ENCODE peak calls at places on chromosomes 4 and X, in seven cellular contexts. L, B, Q, K, E, Y and W are unnamed samples.

GRCh38 chr4:176817222-176817621 is 24.5 kb upstream of the VEGFC start:
- DNase-seq in Y (no peak), E (no peak), K (no peak), B (no peak), L (no peak), Q (no peak), W (no peak)

GRCh38 chr4:166252487-166253402 is 379.7 kb downstream of the TLL1 start:
- DNase-seq in L (peak; percentile 44), K (no peak), Y (peak; percentile 52), B (no peak), Q (no peak), E (peak; percentile 42), W (peak; percentile 4)

GRCh38 chr4:86498560-86499166 is 95.5 kb upstream of the PTPN13 start:
- DNase-seq in K (no peak), Q (peak; percentile 68), B (no peak), E (peak; percentile 67), Y (peak; percentile 71), L (peak; percentile 65), W (no peak)

GRCh38 chr4:80058740-80059139 is 14.3 kb downstream of the ANTXR2 start:
- DNase-seq in B (no peak), Y (peak; percentile 29), K (no peak), L (peak; percentile 69), Q (peak; percentile 24), E (peak; percentile 36), W (no peak)

GRCh38 chr4:114178392-114178791 is 198.9 kb upstream of the ARSJ start:
- DNase-seq in B (no peak), L (no peak), K (no peak), Q (no peak), E (no peak), Y (no peak), W (no peak)

GRCh38 chr4:79597266-79597665 is 189.2 kb upstream of the GK2 start:
- DNase-seq in E (peak; percentile 58), K (no peak), Y (no peak), Q (peak; percentile 31), L (peak; percentile 28), B (no peak), W (no peak)

GRCh38 chrX:41449615-41450014 is 2.5 kb downstream of the NYX start:
- DNase-seq in L (peak; percentile 58), Q (peak; percentile 24), Y (no peak), K (no peak), B (no peak), E (peak; percentile 33), W (no peak)

GRCh38 chrX:148381603-148382002 is 118.8 kb upstream of the AFF2 start:
- DNase-seq in E (no peak), B (no peak), Q (no peak), Y (no peak), K (no peak), L (no peak), W (no peak)

GRCh38 chrX:57211906-57212305 is 74.6 kb upstream of the FAAH2 start:
- DNase-seq in L (no peak), E (peak; percentile 6), Q (no peak), B (no peak), Y (peak; percentile 42), K (peak; percentile 35), W (no peak)

GRCh38 chrX:43349363-43349762 is 306.7 kb upstream of the MAOA start:
- DNase-seq in E (peak; percentile 67), B (peak; percentile 55), K (peak; percentile 76), L (peak; percentile 23), Y (peak; percentile 71), Q (peak; percentile 19), W (peak; percentile 0)

GRCh38 chr4:828641-829271 is 2.8 kb upstream of the CPLX1 start:
- DNase-seq in K (peak; percentile 60), L (no peak), E (no peak), B (no peak), Y (peak; percentile 63), Q (no peak), W (no peak)

GRCh38 chr4:42720514-42720913 is 63.6 kb upstream of the ATP8A1 start:
- DNase-seq in B (no peak), Y (no peak), E (no peak), L (no peak), Q (no peak), K (no peak), W (no peak)

GRCh38 chrX:6223516-6223915 is 5.2 kb downstream of the NLGN4X start:
- DNase-seq in B (no peak), L (no peak), Y (no peak), E (no peak), K (no peak), Q (no peak), W (no peak)

GRCh38 chr4:107894138-107894603 is 37.2 kb upstream of the CYP2U1 start:
- DNase-seq in B (no peak), Y (no peak), L (no peak), Q (no peak), K (no peak), E (no peak), W (peak; percentile 14)

GRCh38 chr4:102466298-102466697 is 34.9 kb upstream of the NFKB1 start:
- DNase-seq in E (no peak), L (peak; percentile 48), Y (no peak), Q (peak; percentile 7), B (no peak), K (no peak), W (no peak)

GRCh38 chr4:66972087-66972486 is 573.2 kb downstream of the CENPC start:
- DNase-seq in L (peak; percentile 30), Q (no peak), Y (no peak), B (no peak), K (no peak), E (no peak), W (no peak)

GRCh38 chr4:92514632-92515031 is 210.9 kb downstream of the GRID2 start:
- DNase-seq in Q (no peak), Y (no peak), L (no peak), B (no peak), K (no peak), E (no peak), W (no peak)

GRCh38 chr4:186628058-186628711 is 72.8 kb upstream of the MTNR1A start:
- DNase-seq in B (no peak), E (peak; percentile 11), Y (no peak), L (no peak), Q (no peak), K (no peak), W (no peak)

GRCh38 chr4:56618734-56619133 is 62.4 kb downstream of the HOPX start:
- DNase-seq in B (no peak), K (no peak), E (no peak), Q (no peak), Y (no peak), L (peak; percentile 61), W (no peak)
- H3K23ac ChIP-seq in B (no peak overlapping the region), K (no peak overlapping the region), E (no peak overlapping the region), Q (no peak overlapping the region), Y (no peak overlapping the region), L (no peak overlapping the region), W (no peak overlapping the region)

GRCh38 chr4:85175190-85175589 is 208.7 kb upstream of the WDFY3 start:
- DNase-seq in L (no peak), K (no peak), Q (no peak), Y (no peak), B (no peak), E (no peak), W (no peak)

GRCh38 chr4:85177679-85178078 is 211.2 kb upstream of the WDFY3 start:
- DNase-seq in L (no peak), Y (no peak), E (no peak), K (no peak), Q (no peak), B (no peak), W (no peak)

GRCh38 chr4:85180533-85180932 is 214.0 kb upstream of the WDFY3 start:
- DNase-seq in K (no peak), Y (no peak), E (no peak), L (peak; percentile 16), B (no peak), Q (no peak), W (no peak)

DNA sequence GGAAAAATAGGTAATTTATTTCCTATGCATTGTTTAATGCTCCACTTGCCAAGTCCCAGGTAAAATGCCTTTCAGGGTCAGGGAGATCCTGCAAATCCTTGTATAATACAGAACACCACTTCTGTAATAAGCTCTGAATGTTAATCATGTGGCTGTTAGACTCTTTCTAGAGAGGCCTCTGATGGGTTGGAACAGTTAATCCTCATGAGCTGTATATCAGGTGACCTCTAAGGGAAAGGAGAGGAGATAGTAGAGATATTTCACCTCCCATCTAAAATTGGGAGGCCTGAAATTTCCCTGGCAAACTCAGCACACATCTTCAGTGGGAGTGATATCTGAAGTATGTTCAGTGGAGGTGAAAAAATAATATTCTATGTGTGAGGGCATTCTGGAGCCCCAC is 210.6 kb upstream of the WDFY3 start:
- DNase-seq in Q (no peak), E (no peak), K (no peak), L (no peak), Y (no peak), B (no peak), W (no peak)
- H3K23ac ChIP-seq in Q (no peak overlapping the region), E (no peak overlapping the region), K (no peak overlapping the region), L (no peak overlapping the region), Y (no peak overlapping the region), B (no peak overlapping the region), W (no peak overlapping the region)

DNA sequence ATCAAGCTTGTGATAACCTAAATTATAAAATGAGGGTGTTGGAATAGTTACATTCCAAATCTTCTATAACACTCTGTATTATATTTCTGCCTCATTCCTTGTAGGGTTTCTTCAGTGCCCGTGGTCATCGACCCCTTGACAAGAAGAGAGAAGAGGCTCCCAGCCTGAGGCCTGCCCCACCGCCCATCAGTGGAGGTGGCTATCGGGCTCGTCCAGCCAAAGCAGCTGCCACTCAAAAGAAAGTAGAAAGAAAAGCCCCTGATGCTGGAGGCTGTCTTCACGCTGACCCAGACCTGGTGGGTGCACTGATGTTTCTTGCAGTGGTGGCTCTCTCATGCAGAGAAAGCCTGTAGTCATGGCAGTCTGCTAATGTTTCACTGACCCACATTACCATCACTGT is 2.9 kb downstream of the FGB start:
- DNase-seq in Y (no peak), K (no peak), L (no peak), Q (no peak), E (no peak), B (no peak), W (no peak)
- H3K23ac ChIP-seq in Y (no peak overlapping the region), K (no peak overlapping the region), L (no peak overlapping the region), Q (no peak overlapping the region), E (no peak overlapping the region), B (no peak overlapping the region), W (no peak overlapping the region)

DNA sequence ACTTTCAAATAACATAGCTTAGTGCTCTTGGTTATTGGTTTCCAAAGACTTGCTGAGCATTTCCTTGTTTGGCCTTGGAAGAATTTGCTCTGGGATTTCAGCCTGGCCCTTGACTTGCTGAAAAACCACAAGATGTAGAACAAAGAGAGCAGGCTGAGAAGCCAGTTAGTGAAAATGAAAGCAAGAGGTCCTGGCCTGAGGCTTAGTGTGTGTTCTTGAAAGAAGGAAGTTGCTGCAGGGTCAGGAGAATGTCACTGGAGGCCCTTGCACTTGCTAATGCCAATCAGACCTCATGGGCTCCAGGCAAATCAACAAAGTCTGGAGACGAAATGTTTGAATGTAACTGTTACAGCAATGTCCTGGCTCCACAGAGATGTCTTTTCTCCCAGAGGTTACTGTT is 79.4 kb downstream of the SYNPO2 start:
- DNase-seq in B (no peak), Y (peak; percentile 89), L (peak; percentile 95), E (peak; percentile 17), K (peak; percentile 71), Q (peak; percentile 87), W (no peak)
- H3K23ac ChIP-seq in B (no peak overlapping the region), Y (no peak overlapping the region), L (no peak overlapping the region), E (no peak overlapping the region), K (no peak overlapping the region), Q (peak overlapping the region; percentile 92), W (no peak overlapping the region)

DNA sequence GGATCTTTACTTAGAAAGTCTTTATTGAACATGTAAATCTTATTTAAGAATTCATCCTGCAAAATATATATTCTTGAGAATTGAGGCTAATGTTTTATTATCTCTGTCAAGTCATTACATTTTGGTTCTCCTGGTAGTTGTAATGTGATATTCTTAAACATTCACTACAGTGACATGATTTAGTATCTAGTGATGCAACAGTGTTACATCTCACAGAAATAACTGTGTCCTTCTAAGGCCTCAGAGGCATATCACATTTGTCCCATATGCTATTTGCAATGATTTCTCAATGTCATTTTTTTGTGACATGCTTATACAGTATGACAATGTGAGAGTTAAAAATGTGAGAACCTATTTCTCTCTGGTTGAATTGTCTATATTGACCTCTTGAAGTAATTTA is 34.1 kb downstream of the PRRG1 start:
- DNase-seq in B (no peak), L (peak; percentile 30), Y (no peak), E (no peak), Q (peak; percentile 28), K (no peak), W (no peak)
- H3K23ac ChIP-seq in B (no peak overlapping the region), L (no peak overlapping the region), Y (no peak overlapping the region), E (no peak overlapping the region), Q (no peak overlapping the region), K (no peak overlapping the region), W (no peak overlapping the region)